ENCODE peak calls at places on chromosomes 6 and 20, in four cellular contexts. One of them, this sample, is unnamed.
A peak's percentile ranks its signal among the peaks of the same experiment; 100 is the strongest.

GRCh38 chr20:55252525-55252924 is 752.8 kb downstream of the CBLN4 start:
- DNase-seq in heart right ventricle: no peak
- DNase-seq in H9: no peak
- DNase-seq in cardiac muscle cell: no peak
- DNase-seq in this sample: no peak

GRCh38 chr20:22723659-22724058 is 139.3 kb upstream of the FOXA2 start:
- DNase-seq in H9: no peak
- DNase-seq in heart right ventricle: no peak
- DNase-seq in cardiac muscle cell: peak; percentile 27
- DNase-seq in this sample: no peak

GRCh38 chr6:151068761-151069312 is 170.9 kb upstream of the AKAP12 start:
- DNase-seq in H9: no peak
- DNase-seq in cardiac muscle cell: peak; percentile 46
- DNase-seq in heart right ventricle: no peak
- DNase-seq in this sample: no peak

GRCh38 chr6:40714576-40715500 is 127.7 kb upstream of the LRFN2 start:
- DNase-seq in cardiac muscle cell: no peak
- DNase-seq in heart right ventricle: no peak
- DNase-seq in H9: no peak
- DNase-seq in this sample: no peak

GRCh38 chr6:130303436-130303835 is 62.4 kb upstream of the TMEM200A start:
- DNase-seq in heart right ventricle: no peak
- DNase-seq in H9: no peak
- DNase-seq in cardiac muscle cell: no peak
- DNase-seq in this sample: no peak

GRCh38 chr20:2814587-2815051 is at the start of gene C20orf141:
- DNase-seq in heart right ventricle: no peak
- DNase-seq in H9: no peak
- DNase-seq in cardiac muscle cell: peak; percentile 98
- DNase-seq in this sample: peak; percentile 93

GRCh38 chr6:62775427-62776022 is 435.7 kb upstream of the FKBP1C start:
- DNase-seq in heart right ventricle: no peak
- DNase-seq in cardiac muscle cell: no peak
- DNase-seq in H9: no peak
- DNase-seq in this sample: no peak

GRCh38 chr20:7327815-7328214 is 560.3 kb downstream of the BMP2 start:
- DNase-seq in heart right ventricle: no peak
- DNase-seq in cardiac muscle cell: no peak
- DNase-seq in H9: no peak
- DNase-seq in this sample: no peak

GRCh38 chr6:36571122-36572043 is 22.8 kb upstream of the SRSF3 start:
- DNase-seq in heart right ventricle: no peak
- DNase-seq in cardiac muscle cell: no peak
- DNase-seq in H9: no peak
- DNase-seq in this sample: no peak

GRCh38 chr20:3902041-3902440 is 12.9 kb downstream of the PANK2 start:
- DNase-seq in H9: no peak
- DNase-seq in cardiac muscle cell: no peak
- DNase-seq in heart right ventricle: no peak
- DNase-seq in this sample: no peak

GRCh38 chr6:87199787-87200186 is 44.4 kb downstream of the ZNF292 start:
- DNase-seq in heart right ventricle: no peak
- DNase-seq in H9: no peak
- DNase-seq in cardiac muscle cell: no peak
- DNase-seq in this sample: no peak

GRCh38 chr6:40399888-40400468 is 187.2 kb downstream of the LRFN2 start:
- DNase-seq in heart right ventricle: no peak
- DNase-seq in H9: no peak
- DNase-seq in cardiac muscle cell: no peak
- DNase-seq in this sample: no peak

GRCh38 chr6:36760685-36761435 is 63.2 kb downstream of the RAB44 start:
- DNase-seq in heart right ventricle: no peak
- DNase-seq in cardiac muscle cell: no peak
- DNase-seq in H9: no peak
- DNase-seq in this sample: no peak

GRCh38 chr20:64057628-64058498 is 5.1 kb upstream of the TCEA2 start:
- DNase-seq in H9: peak; percentile 90
- DNase-seq in cardiac muscle cell: peak; percentile 72
- DNase-seq in heart right ventricle: peak; percentile 84
- DNase-seq in this sample: peak; percentile 92

GRCh38 chr6:120945905-120946594 is 388.2 kb downstream of the TBC1D32 start:
- DNase-seq in heart right ventricle: no peak
- DNase-seq in cardiac muscle cell: no peak
- DNase-seq in H9: no peak
- DNase-seq in this sample: no peak

GRCh38 chr6:100913400-100914276 is 32.5 kb upstream of the ASCC3 start:
- DNase-seq in H9: peak; percentile 86
- DNase-seq in cardiac muscle cell: no peak
- DNase-seq in heart right ventricle: no peak
- DNase-seq in this sample: no peak

GRCh38 chr6:75579951-75580350 is 21.7 kb upstream of the SENP6 start:
- DNase-seq in cardiac muscle cell: no peak
- DNase-seq in H9: no peak
- DNase-seq in heart right ventricle: no peak
- DNase-seq in this sample: no peak

GRCh38 chr6:168130168-168130651 is 51.2 kb upstream of the FRMD1 start:
- DNase-seq in cardiac muscle cell: no peak
- DNase-seq in H9: peak; percentile 24
- DNase-seq in heart right ventricle: peak; percentile 49
- DNase-seq in this sample: no peak

GRCh38 chr6:170266061-170266825 is 24.6 kb downstream of the DLL1 start:
- DNase-seq in heart right ventricle: no peak
- DNase-seq in cardiac muscle cell: peak; percentile 5
- DNase-seq in H9: no peak
- DNase-seq in this sample: no peak

GRCh38 chr6:85756982-85757381 is 114.3 kb upstream of the SYNCRIP start:
- DNase-seq in cardiac muscle cell: peak; percentile 54
- DNase-seq in heart right ventricle: no peak
- DNase-seq in H9: no peak
- DNase-seq in this sample: peak; percentile 28

GRCh38 chr6:166556336-166556735 is 30.1 kb downstream of the RAMACL start:
- DNase-seq in heart right ventricle: no peak
- DNase-seq in cardiac muscle cell: no peak
- DNase-seq in H9: no peak
- DNase-seq in this sample: no peak

GRCh38 chr6:4059115-4059777 is 19.7 kb downstream of the FAM217A start:
- DNase-seq in H9: no peak
- DNase-seq in cardiac muscle cell: peak; percentile 75
- DNase-seq in heart right ventricle: no peak
- DNase-seq in this sample: peak; percentile 94

GRCh38 chr6:84897874-84898635 is 133.7 kb upstream of the TBX18 start:
- DNase-seq in H9: no peak
- DNase-seq in cardiac muscle cell: peak; percentile 84
- DNase-seq in heart right ventricle: no peak
- DNase-seq in this sample: peak; percentile 61

GRCh38 chr6:141354191-141354950 is 778.4 kb upstream of the GJE1 start:
- DNase-seq in heart right ventricle: no peak
- DNase-seq in cardiac muscle cell: no peak
- DNase-seq in H9: peak; percentile 27
- DNase-seq in this sample: no peak

GRCh38 chr6:37381579-37381978 is 27.8 kb downstream of the RNF8 start:
- DNase-seq in heart right ventricle: no peak
- DNase-seq in H9: peak; percentile 78
- DNase-seq in cardiac muscle cell: peak; percentile 62
- DNase-seq in this sample: peak; percentile 54

GRCh38 chr20:34578521-34579147 is 20.1 kb downstream of the MAP1LC3A start:
- DNase-seq in cardiac muscle cell: peak; percentile 21
- DNase-seq in heart right ventricle: peak; percentile 53
- DNase-seq in H9: no peak
- DNase-seq in this sample: no peak

GRCh38 chr20:49452011-49452482 is 30.4 kb downstream of the KCNB1 start:
- DNase-seq in H9: no peak
- DNase-seq in heart right ventricle: peak; percentile 51
- DNase-seq in cardiac muscle cell: peak; percentile 33
- DNase-seq in this sample: peak; percentile 42

GRCh38 chr6:26272171-26272631 is 92.8 kb upstream of the BTN3A2 start:
- DNase-seq in cardiac muscle cell: no peak
- DNase-seq in heart right ventricle: peak; percentile 48
- DNase-seq in H9: peak; percentile 67
- DNase-seq in this sample: no peak

GRCh38 chr20:43446361-43446879 is 11.3 kb upstream of the SRSF6 start:
- DNase-seq in H9: no peak
- DNase-seq in cardiac muscle cell: no peak
- DNase-seq in heart right ventricle: no peak
- DNase-seq in this sample: peak; percentile 68

GRCh38 chr20:37915800-37916570 is 13.1 kb downstream of the VSTM2L start:
- DNase-seq in cardiac muscle cell: peak; percentile 30
- DNase-seq in H9: peak; percentile 65
- DNase-seq in heart right ventricle: no peak
- DNase-seq in this sample: no peak

GRCh38 chr6:151379933-151380847 is 11.2 kb downstream of the ZBTB2 start:
- DNase-seq in H9: no peak
- DNase-seq in cardiac muscle cell: no peak
- DNase-seq in heart right ventricle: no peak
- DNase-seq in this sample: no peak

GRCh38 chr6:143941852-143942627 is 66.0 kb downstream of the PLAGL1 start:
- DNase-seq in H9: peak; percentile 93
- DNase-seq in heart right ventricle: peak; percentile 48
- DNase-seq in cardiac muscle cell: peak; percentile 71
- DNase-seq in this sample: peak; percentile 29

GRCh38 chr6:166770216-166771116 is 143.4 kb upstream of the RPS6KA2 start:
- DNase-seq in H9: no peak
- DNase-seq in cardiac muscle cell: peak; percentile 9
- DNase-seq in heart right ventricle: no peak
- DNase-seq in this sample: no peak

GRCh38 chr6:33707771-33708170 is 3.7 kb downstream of the UQCC2 start:
- DNase-seq in heart right ventricle: no peak
- DNase-seq in H9: no peak
- DNase-seq in cardiac muscle cell: no peak
- DNase-seq in this sample: no peak

GRCh38 chr6:158646023-158646888 is 1.7 kb upstream of the DYNLT1 start:
- DNase-seq in cardiac muscle cell: no peak
- DNase-seq in heart right ventricle: no peak
- DNase-seq in H9: no peak
- DNase-seq in this sample: peak; percentile 55

GRCh38 chr6:158648682-158649131 is 1.1 kb upstream of the SYTL3 start:
- DNase-seq in H9: no peak
- DNase-seq in heart right ventricle: no peak
- DNase-seq in cardiac muscle cell: peak; percentile 93
- DNase-seq in this sample: peak; percentile 53

GRCh38 chr6:158647501-158647900 is 2.4 kb upstream of the SYTL3 start:
- DNase-seq in cardiac muscle cell: no peak
- DNase-seq in heart right ventricle: no peak
- DNase-seq in H9: no peak
- DNase-seq in this sample: no peak

GRCh38 chr6:158645064-158646022 is 800 bp upstream of the DYNLT1 start:
- DNase-seq in heart right ventricle: no peak
- DNase-seq in H9: no peak
- DNase-seq in cardiac muscle cell: no peak
- DNase-seq in this sample: no peak

GRCh38 chr6:158649289-158650143 is at the start of gene SYTL3:
- DNase-seq in H9: no peak
- DNase-seq in heart right ventricle: no peak
- DNase-seq in cardiac muscle cell: peak; percentile 92
- DNase-seq in this sample: no peak
- H3K27ac ChIP-seq in H9: no peak within 1 kb of the TSS
- H3K27ac ChIP-seq in heart right ventricle: peak within 1 kb of the TSS; percentile 68
- H3K27ac ChIP-seq in cardiac muscle cell: peak within 1 kb of the TSS; percentile 94
- H3K27ac ChIP-seq in this sample: no peak within 1 kb of the TSS

DNA sequence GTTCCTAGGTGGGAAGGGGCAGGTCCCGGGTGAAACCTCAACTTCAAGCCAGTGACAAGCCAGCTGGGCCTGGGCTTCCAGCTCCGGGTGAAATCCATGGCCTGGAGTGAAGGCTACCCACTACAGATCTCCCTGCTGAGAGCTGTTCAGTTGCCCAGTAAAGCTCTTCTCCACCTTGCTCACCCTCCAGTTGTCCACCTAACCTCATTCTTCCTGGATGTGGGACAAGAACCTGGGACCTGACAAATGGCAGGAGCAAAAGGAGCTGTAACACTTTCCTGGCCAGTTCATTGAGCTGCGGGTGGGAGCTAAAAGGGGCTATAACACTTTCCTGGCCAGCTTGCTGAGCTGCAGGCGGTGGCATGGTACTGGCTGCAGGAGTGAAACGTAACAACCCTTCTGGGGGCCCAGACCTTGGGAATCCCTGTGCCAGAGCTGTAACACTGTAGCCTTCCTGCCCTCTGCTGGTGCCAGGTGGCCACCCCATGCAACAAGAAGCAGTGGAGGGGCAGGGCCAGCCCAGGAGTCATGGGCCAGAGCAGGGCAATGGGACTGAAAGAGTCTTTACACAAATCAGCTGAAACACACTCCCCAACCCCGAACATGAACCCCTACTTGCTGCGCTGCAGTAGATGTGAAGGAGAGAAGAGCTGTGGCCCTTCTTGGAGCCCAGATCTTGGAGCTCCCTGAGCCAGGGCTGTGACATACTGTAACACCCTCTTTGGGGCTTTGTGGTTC is 3.6 kb upstream of the HINT3 start:
- DNase-seq in H9: peak; percentile 90
- DNase-seq in cardiac muscle cell: no peak
- DNase-seq in heart right ventricle: no peak
- DNase-seq in this sample: no peak
- TF ChIP-seq CTCF in H9: peak; percentile 33
- TF ChIP-seq CTCF in cardiac muscle cell: peak; percentile 28
- TF ChIP-seq CTCF in heart right ventricle: no peak
- TF ChIP-seq CTCF in this sample: no peak

GRCh38 chr6:155142163-155142901 is 121.5 kb upstream of the CLDN20 start:
- DNase-seq in heart right ventricle: no peak
- DNase-seq in cardiac muscle cell: peak; percentile 29
- DNase-seq in H9: no peak
- DNase-seq in this sample: no peak
- H3K27ac ChIP-seq in heart right ventricle: peak overlapping the region; percentile 32
- H3K27ac ChIP-seq in cardiac muscle cell: no peak overlapping the region
- H3K27ac ChIP-seq in H9: peak overlapping the region; percentile 41
- H3K27ac ChIP-seq in this sample: no peak overlapping the region

GRCh38 chr6:2989332-2990178 is 10.1 kb upstream of the NQO2 start:
- DNase-seq in cardiac muscle cell: peak; percentile 99
- DNase-seq in H9: peak; percentile 90
- DNase-seq in heart right ventricle: peak; percentile 55
- DNase-seq in this sample: peak; percentile 76
- TF ChIP-seq CTCF in cardiac muscle cell: no peak
- TF ChIP-seq CTCF in H9: peak; percentile 44
- TF ChIP-seq CTCF in heart right ventricle: no peak
- TF ChIP-seq CTCF in this sample: peak; percentile 55

DNA sequence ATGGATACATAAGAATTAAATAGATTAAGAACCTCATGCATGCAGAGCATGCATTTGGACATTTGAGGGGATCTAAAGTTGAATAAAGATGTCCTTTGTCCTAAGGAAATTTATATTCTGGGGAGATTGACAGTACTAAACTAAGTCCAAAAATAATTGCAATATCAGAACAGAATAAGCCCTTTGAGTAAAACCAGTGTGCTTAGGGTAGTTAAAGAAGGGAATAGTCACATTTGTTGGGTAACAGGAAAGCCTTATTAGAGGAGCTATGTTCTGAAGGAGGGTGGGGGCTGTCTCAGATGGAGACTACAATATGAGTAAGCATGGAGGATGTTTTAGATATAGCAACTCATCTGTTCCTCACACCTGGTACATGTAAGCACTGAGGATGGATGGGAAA is 35.8 kb downstream of the CDC5L start:
- DNase-seq in heart right ventricle: no peak
- DNase-seq in cardiac muscle cell: no peak
- DNase-seq in H9: no peak
- DNase-seq in this sample: no peak
- H3K27ac ChIP-seq in heart right ventricle: no peak overlapping the region
- H3K27ac ChIP-seq in cardiac muscle cell: no peak overlapping the region
- H3K27ac ChIP-seq in H9: no peak overlapping the region
- H3K27ac ChIP-seq in this sample: no peak overlapping the region

This sample was measured in RWPE1.